ENCODE peak calls at places on chromosomes 5 and 9, in four cellular contexts. V, T, Q and H are unnamed samples.

GRCh38 chr5:76022611-76023010 is 60.6 kb upstream of the SV2C start:
- DNase-seq in T (no peak), Q (no peak), V (no peak), H (no peak)

GRCh38 chr5:66554211-66554610 is 42.0 kb upstream of the MAST4 start:
- DNase-seq in T (no peak), Q (no peak), V (peak; percentile 72), H (no peak)

GRCh38 chr9:3954950-3955670 is 344.8 kb downstream of the GLIS3 start:
- DNase-seq in Q (no peak), V (no peak), T (no peak), H (peak; percentile 22)

GRCh38 chr5:144247131-144247530 is 76.5 kb downstream of the KCTD16 start:
- DNase-seq in V (no peak), Q (no peak), T (no peak), H (no peak)

GRCh38 chr9:106707722-106708121 is 155.2 kb upstream of the ZNF462 start:
- DNase-seq in V (no peak), T (no peak), Q (no peak), H (no peak)

GRCh38 chr5:73448072-73448432 is 525 bp downstream of the FOXD1 start:
- DNase-seq in V (no peak), Q (peak; percentile 68), T (no peak), H (no peak)

GRCh38 chr5:108727154-108727638 is 20.5 kb upstream of the FER start:
- DNase-seq in Q (peak; percentile 47), V (no peak), T (no peak), H (no peak)

GRCh38 chr9:6498982-6499381 is 86.0 kb downstream of the UHRF2 start:
- DNase-seq in Q (no peak), V (no peak), T (no peak), H (no peak)

GRCh38 chr9:14455243-14455642 is 141.3 kb upstream of the NFIB start:
- DNase-seq in V (no peak), T (no peak), Q (no peak), H (no peak)

GRCh38 chr9:76321185-76321828 is 72.9 kb downstream of the RFK start:
- DNase-seq in V (no peak), Q (no peak), T (no peak), H (peak; percentile 56)

GRCh38 chr5:169795311-169795710 is 158.2 kb downstream of the DOCK2 start:
- DNase-seq in Q (no peak), V (no peak), T (no peak), H (no peak)

GRCh38 chr9:35748239-35748857 is 680 bp downstream of the GBA2 start:
- DNase-seq in Q (no peak), T (no peak), V (no peak), H (no peak)

GRCh38 chr5:42992035-42992570 is 48.0 kb downstream of the ANXA2R start:
- DNase-seq in T (peak; percentile 71), Q (peak; percentile 73), V (no peak), H (no peak)

GRCh38 chr5:68225188-68225910 is 9.8 kb downstream of the PIK3R1 start:
- DNase-seq in T (peak; percentile 23), V (no peak), Q (no peak), H (no peak)

GRCh38 chr9:33129886-33130284 is 37.3 kb downstream of the B4GALT1 start:
- DNase-seq in T (no peak), Q (no peak), V (no peak), H (no peak)

GRCh38 chr9:7150153-7150890 is 392.5 kb downstream of the KDM4C start:
- DNase-seq in T (no peak), Q (no peak), V (no peak), H (no peak)

GRCh38 chr5:28077291-28078240 is 1039.2 kb upstream of the CDH9 start:
- DNase-seq in T (no peak), Q (no peak), V (no peak), H (no peak)

GRCh38 chr5:39309534-39309933 is 54.8 kb downstream of the C9 start:
- DNase-seq in Q (no peak), T (no peak), V (no peak), H (no peak)

GRCh38 chr9:118395415-118395814 is 691.2 kb downstream of the TLR4 start:
- DNase-seq in V (peak; percentile 65), T (no peak), Q (no peak), H (no peak)

GRCh38 chr5:81786509-81786908 is 35.6 kb upstream of the SSBP2 start:
- DNase-seq in V (no peak), Q (no peak), T (no peak), H (no peak)

GRCh38 chr9:133768859-133769510 is 30.8 kb upstream of the SARDH start:
- DNase-seq in T (peak; percentile 83), Q (peak; percentile 63), V (no peak), H (peak; percentile 28)

GRCh38 chr9:70205366-70206020 is 53.3 kb upstream of the SMC5 start:
- DNase-seq in Q (no peak), V (no peak), T (no peak), H (no peak)

GRCh38 chr9:114906922-114907571 is 23.3 kb downstream of the TNFSF8 start:
- DNase-seq in T (peak; percentile 55), Q (peak; percentile 54), V (no peak), H (peak; percentile 75)

GRCh38 chr5:64417390-64417789 is 88.4 kb upstream of the RGS7BP start:
- DNase-seq in T (no peak), V (no peak), Q (peak; percentile 50), H (no peak)

GRCh38 chr5:132428811-132429440 is 59.4 kb downstream of the SLC22A5 start:
- DNase-seq in Q (peak; percentile 14), V (no peak), T (no peak), H (no peak)

GRCh38 chr5:137563646-137564474 is 64.7 kb upstream of the SPOCK1 start:
- DNase-seq in Q (no peak), V (no peak), T (no peak), H (no peak)

GRCh38 chr5:143054480-143054941 is 284.3 kb downstream of the ARHGAP26 start:
- DNase-seq in V (peak; percentile 97), Q (no peak), T (no peak), H (no peak)

GRCh38 chr9:88179080-88179521 is 40.8 kb upstream of the SPATA31C2 start:
- DNase-seq in T (no peak), Q (no peak), V (no peak), H (no peak)

GRCh38 chr5:88377705-88378656 is 109.3 kb upstream of the TMEM161B start:
- DNase-seq in T (no peak), Q (no peak), V (no peak), H (no peak)

GRCh38 chr9:129838707-129839259 is 3.5 kb downstream of the USP20 start:
- DNase-seq in V (no peak), T (no peak), Q (no peak), H (no peak)

GRCh38 chr9:35688558-35689350 is 971 bp downstream of the TPM2 start:
- DNase-seq in V (no peak), Q (no peak), T (peak; percentile 39), H (no peak)

GRCh38 chr9:85246566-85246965 is 495.2 kb downstream of the AGTPBP1 start:
- DNase-seq in V (no peak), T (no peak), Q (no peak), H (no peak)

GRCh38 chr5:74140409-74140808 is 500.1 kb downstream of the ENC1 start:
- DNase-seq in V (no peak), Q (no peak), T (no peak), H (no peak)

GRCh38 chr9:107847977-107848376 is 358.4 kb upstream of the KLF4 start:
- DNase-seq in T (no peak), Q (no peak), V (no peak), H (no peak)

GRCh38 chr5:61575103-61575502 is 243.0 kb downstream of the ZSWIM6 start:
- DNase-seq in Q (no peak), T (no peak), V (no peak), H (no peak)
- TF ChIP-seq YY1 in Q (no peak), T (no peak), V (no peak), H (no peak)

DNA sequence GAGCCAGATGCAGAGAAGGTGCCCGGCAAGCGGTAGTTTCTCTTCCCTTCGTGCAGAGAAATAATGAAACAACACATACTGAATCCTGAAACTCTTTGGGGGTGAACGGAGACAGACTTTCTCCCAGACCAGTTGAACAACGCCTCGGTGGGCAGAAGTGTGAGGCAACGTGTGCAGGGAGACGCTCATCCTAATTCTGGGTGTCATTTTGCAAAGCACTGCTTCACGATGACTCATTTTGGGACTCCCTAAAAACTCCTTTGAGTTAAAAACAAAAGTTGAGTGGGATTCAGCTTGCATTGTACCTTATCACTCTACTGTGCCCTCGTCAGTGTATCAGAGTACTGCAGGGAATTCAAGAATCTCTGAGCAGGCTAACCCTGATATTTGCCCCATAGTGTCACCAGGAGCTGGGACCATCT is 3.5 kb upstream of the NEK6 start:
- DNase-seq in T (no peak), V (peak; percentile 96), Q (no peak), H (no peak)
- TF ChIP-seq SUZ12 in T (no peak), V (no peak), Q (no peak), H (no peak)

GRCh38 chr5:151480859-151481258 is 33.5 kb downstream of the SLC36A1 start:
- DNase-seq in V (no peak), Q (no peak), T (no peak), H (no peak)
- TF ChIP-seq YY1 in V (no peak), Q (no peak), T (no peak), H (no peak)

DNA sequence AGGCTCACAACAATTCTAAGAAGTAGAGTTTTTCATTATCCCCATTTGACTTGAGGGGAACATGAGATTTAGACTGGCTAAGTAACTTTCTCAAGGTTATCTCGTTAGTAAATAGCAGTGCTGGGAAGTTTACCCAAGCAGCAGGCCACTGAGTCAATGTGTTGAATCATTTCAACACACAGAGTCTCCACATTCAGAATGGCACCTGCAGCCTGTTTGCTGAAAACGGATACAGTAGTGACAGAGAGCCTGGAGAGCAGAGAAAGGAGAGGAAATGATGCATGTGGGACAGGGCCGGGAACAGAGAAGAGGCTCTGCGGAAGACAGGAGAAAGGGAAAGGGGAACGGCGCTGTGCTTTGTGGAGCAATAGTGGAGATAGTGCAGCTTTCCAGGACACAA is 33.5 kb upstream of the ZSWIM6 start:
- DNase-seq in V (no peak), T (peak; percentile 27), Q (no peak), H (no peak)
- TF ChIP-seq SUZ12 in V (no peak), T (no peak), Q (no peak), H (no peak)